ENCODE peak calls at places on chromosomes 13 and 19, in ten cellular contexts. V is uterus; D is OCI-LY7; P is Caco-2; K is small intestine; Z is effector memory CD4-positive, alpha-beta T cell; A is mesenchymal stem cell; G is ascending aorta; R is breast epithelium; F is GM23248. M is an unnamed sample. For H3K4me1, the result is how much of the 10 kb centered on the place peaks cover.

GRCh38 chr19:17775245-17775927 is 19.6 kb upstream of the B3GNT3 start:
- DNase-seq in V (no peak), D (peak), P (peak), K (no peak), Z (no peak), A (peak), G (no peak), R (no peak), F (peak), M (no peak)

GRCh38 chr13:77532983-77533382 is 2.5 kb upstream of the SCEL start:
- DNase-seq in V (no peak), D (no peak), P (no peak), K (no peak), Z (no peak), A (no peak), G (no peak), R (no peak), F (no peak), M (no peak)

GRCh38 chr19:58544591-58545285 is 874 bp downstream of the TRIM28 start:
- DNase-seq in V (no peak), D (peak), P (no peak), K (peak), Z (peak), A (peak), G (no peak), R (no peak), F (peak), M (no peak)

GRCh38 chr19:29805026-29805925 is 6.5 kb upstream of the CCNE1 start:
- DNase-seq in V (no peak), D (no peak), P (no peak), K (no peak), Z (no peak), A (peak), G (no peak), R (no peak), F (peak), M (no peak)

GRCh38 chr19:54256250-54257115 is 590 bp downstream of the LILRB5 start:
- DNase-seq in V (no peak), D (no peak), P (no peak), K (no peak), Z (no peak), A (no peak), G (peak), R (no peak), F (no peak), M (no peak)

GRCh38 chr19:3243851-3244700 is 19.6 kb downstream of the CELF5 start:
- DNase-seq in V (no peak), D (peak), P (peak), K (peak), Z (no peak), A (peak), G (no peak), R (no peak), F (peak), M (no peak)

GRCh38 chr19:32896516-32897214 is 27.1 kb upstream of the SLC7A9 start:
- DNase-seq in V (no peak), D (no peak), P (no peak), K (no peak), Z (no peak), A (no peak), G (no peak), R (no peak), F (no peak), M (no peak)

GRCh38 chr13:91368676-91369425 is 21.4 kb downstream of the MIR17HG start:
- DNase-seq in V (no peak), D (peak), P (no peak), K (no peak), Z (no peak), A (peak), G (no peak), R (no peak), F (peak), M (no peak)

GRCh38 chr19:45414468-45414867 is 8.0 kb downstream of the POLR1G start:
- DNase-seq in V (no peak), D (no peak), P (no peak), K (no peak), Z (no peak), A (no peak), G (no peak), R (no peak), F (no peak), M (no peak)

GRCh38 chr13:104385409-104385808 is 1319.2 kb upstream of the SLC10A2 start:
- DNase-seq in V (no peak), D (no peak), P (no peak), K (no peak), Z (no peak), A (peak), G (no peak), R (no peak), F (peak), M (no peak)

GRCh38 chr19:2865334-2866221 is 1.6 kb upstream of the ZNF556 start:
- DNase-seq in V (no peak), D (no peak), P (no peak), K (no peak), Z (no peak), A (no peak), G (no peak), R (no peak), F (no peak), M (no peak)

GRCh38 chr19:12985049-12985776 is 10.1 kb upstream of the NFIX start:
- DNase-seq in V (no peak), D (no peak), P (peak), K (peak), Z (no peak), A (peak), G (no peak), R (peak), F (peak), M (no peak)

GRCh38 chr13:101415358-101416174 is 742 bp downstream of the NALCN start:
- DNase-seq in V (no peak), D (no peak), P (no peak), K (no peak), Z (no peak), A (no peak), G (no peak), R (no peak), F (peak), M (no peak)

GRCh38 chr19:33832633-33833032 is 36.0 kb downstream of the KCTD15 start:
- DNase-seq in V (no peak), D (no peak), P (no peak), K (no peak), Z (no peak), A (no peak), G (no peak), R (no peak), F (no peak), M (no peak)

GRCh38 chr13:100707818-100708740 is 33.5 kb upstream of the TMTC4 start:
- DNase-seq in V (no peak), D (no peak), P (no peak), K (no peak), Z (no peak), A (no peak), G (no peak), R (no peak), F (no peak), M (no peak)

GRCh38 chr19:30598688-30599087 is 226.5 kb downstream of the ZNF536 start:
- DNase-seq in V (no peak), D (no peak), P (no peak), K (no peak), Z (no peak), A (no peak), G (no peak), R (no peak), F (no peak), M (no peak)

GRCh38 chr13:30423891-30424290 is 1.6 kb downstream of the UBE2L5 start:
- DNase-seq in V (no peak), D (no peak), P (no peak), K (no peak), Z (no peak), A (no peak), G (no peak), R (no peak), F (no peak), M (no peak)

GRCh38 chr13:71210861-71211260 is 656.1 kb downstream of the DACH1 start:
- DNase-seq in V (no peak), D (no peak), P (no peak), K (no peak), Z (no peak), A (no peak), G (no peak), R (no peak), F (no peak), M (no peak)

GRCh38 chr19:46624958-46625661 is at the start of gene PTGIR:
- DNase-seq in V (peak), D (no peak), P (no peak), K (no peak), Z (no peak), A (peak), G (peak), R (no peak), F (peak), M (no peak)

GRCh38 chr13:43881580-43881979 is 1.9 kb downstream of the LACC1 start:
- DNase-seq in V (no peak), D (no peak), P (no peak), K (no peak), Z (no peak), A (no peak), G (no peak), R (no peak), F (no peak), M (no peak)

GRCh38 chr13:85806553-85807175 is 7.4 kb upstream of the SLITRK6 start:
- DNase-seq in V (no peak), D (peak), P (peak), K (peak), Z (no peak), A (peak), G (no peak), R (no peak), F (peak), M (peak)

GRCh38 chr13:39767791-39768564 is 112.5 kb downstream of the COG6 start:
- DNase-seq in V (no peak), D (peak), P (no peak), K (peak), Z (no peak), A (no peak), G (no peak), R (no peak), F (no peak), M (no peak)

GRCh38 chr13:65836066-65836465 is 1394.1 kb downstream of the PCDH9 start:
- DNase-seq in V (no peak), D (no peak), P (no peak), K (no peak), Z (no peak), A (no peak), G (no peak), R (no peak), F (no peak), M (no peak)

GRCh38 chr13:18996627-18997051 is 185.0 kb downstream of the TUBA3C start:
- DNase-seq in V (no peak), D (no peak), P (no peak), K (no peak), Z (no peak), A (no peak), G (no peak), R (no peak), F (peak), M (no peak)

GRCh38 chr19:35539850-35540249 is 5.6 kb upstream of the TMEM147 start:
- DNase-seq in V (no peak), D (no peak), P (no peak), K (no peak), Z (no peak), A (no peak), G (no peak), R (no peak), F (no peak), M (no peak)

GRCh38 chr13:101523732-101524131 is 71.3 kb downstream of the ITGBL1 start:
- DNase-seq in V (no peak), D (no peak), P (no peak), K (no peak), Z (no peak), A (peak), G (peak), R (no peak), F (peak), M (no peak)

GRCh38 chr19:49658566-49659442 is 6.9 kb downstream of the IRF3 start:
- DNase-seq in V (no peak), D (no peak), P (no peak), K (no peak), Z (no peak), A (no peak), G (no peak), R (no peak), F (no peak), M (no peak)

DNA sequence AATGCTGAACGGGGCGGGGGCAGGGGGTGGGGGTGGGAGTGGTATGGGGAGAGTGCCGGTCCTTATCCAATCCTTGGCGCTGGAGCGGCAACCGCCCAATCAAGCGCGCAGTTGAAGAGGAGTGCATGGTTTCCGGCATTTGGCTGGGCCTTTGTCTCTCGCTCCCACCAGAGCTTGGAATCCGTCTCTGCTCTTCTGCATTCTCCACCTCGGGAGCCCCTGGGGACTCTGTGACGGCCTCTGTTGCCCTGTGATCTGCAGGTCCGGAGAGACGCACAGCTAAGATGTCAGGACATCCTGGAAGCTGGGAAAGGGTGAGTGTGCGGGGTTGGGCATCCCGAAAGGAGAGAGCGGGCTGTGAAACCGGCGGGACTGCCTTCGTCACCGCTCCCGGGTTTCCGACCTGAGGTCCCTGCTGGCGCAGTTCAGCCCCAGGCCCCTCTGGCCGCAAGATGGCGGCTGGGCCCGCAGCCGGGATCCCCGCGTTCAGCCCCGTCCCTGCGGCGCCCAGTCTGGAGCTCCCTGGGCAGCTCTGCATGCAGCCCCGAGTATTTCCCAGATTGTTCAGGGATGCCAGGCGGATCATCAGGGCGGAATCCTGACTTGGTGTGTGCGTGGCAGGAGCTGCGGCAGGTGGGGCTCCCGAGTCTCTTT is 53.6 kb upstream of the ZNF254 start:
- DNase-seq in V (peak), D (peak), P (peak), K (peak), Z (peak), A (peak), G (peak), R (peak), F (peak), M (peak)
- H3K4me1 ChIP-seq in V (under half), D (under half), P (under half), K (under half), Z (under half), A (under half), G (under half), R (under half), F (under half), M (under half)

DNA sequence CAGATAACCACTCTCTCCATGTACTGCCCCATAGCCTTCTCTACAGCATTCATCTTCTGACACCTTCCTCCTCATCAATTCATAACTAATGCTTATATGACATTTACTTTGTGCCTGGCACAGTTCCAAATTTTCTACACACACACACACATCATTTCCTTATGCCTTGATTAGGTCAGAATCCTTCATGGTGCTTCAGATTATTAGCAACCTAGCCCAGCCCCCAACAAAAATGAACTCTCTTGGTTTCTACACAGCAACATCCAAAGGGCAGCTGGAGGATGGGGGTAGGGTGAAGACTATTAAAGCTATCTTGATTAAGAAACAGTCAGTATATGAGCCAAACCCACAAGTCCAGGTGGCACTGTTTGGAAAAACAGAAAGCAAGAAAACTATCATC is 3.7 kb downstream of the RUBCNL start:
- DNase-seq in V (no peak), D (peak), P (no peak), K (peak), Z (no peak), A (no peak), G (no peak), R (no peak), F (no peak), M (no peak)
- H3K4me3 ChIP-seq in V (no peak), D (peak), P (no peak), K (no peak), Z (no peak), A (no peak), G (no peak), R (no peak), F (no peak), M (no peak)

GRCh38 chr19:28399187-28399586 is 813.8 kb downstream of the UQCRFS1 start:
- DNase-seq in V (no peak), D (no peak), P (no peak), K (no peak), Z (no peak), A (no peak), G (no peak), R (no peak), F (no peak), M (no peak)

GRCh38 chr19:28397311-28397710 is 815.6 kb downstream of the UQCRFS1 start:
- DNase-seq in V (no peak), D (no peak), P (no peak), K (no peak), Z (no peak), A (no peak), G (no peak), R (no peak), F (peak), M (no peak)

GRCh38 chr19:28396259-28396940 is 816.6 kb downstream of the UQCRFS1 start:
- DNase-seq in V (no peak), D (no peak), P (no peak), K (no peak), Z (no peak), A (no peak), G (no peak), R (no peak), F (no peak), M (no peak)

GRCh38 chr19:28393574-28394336 is 819.2 kb downstream of the UQCRFS1 start:
- DNase-seq in V (no peak), D (peak), P (no peak), K (no peak), Z (no peak), A (no peak), G (no peak), R (no peak), F (peak), M (no peak)

GRCh38 chr19:28394705-28395104 is 818.2 kb downstream of the UQCRFS1 start:
- DNase-seq in V (no peak), D (peak), P (no peak), K (no peak), Z (no peak), A (no peak), G (no peak), R (no peak), F (no peak), M (no peak)
- H3K4me1 ChIP-seq in V (under half), D (under half), P (under half), K (under half), Z (under half), A (under half), G (under half), R (under half), F (under half), M (under half)

DNA sequence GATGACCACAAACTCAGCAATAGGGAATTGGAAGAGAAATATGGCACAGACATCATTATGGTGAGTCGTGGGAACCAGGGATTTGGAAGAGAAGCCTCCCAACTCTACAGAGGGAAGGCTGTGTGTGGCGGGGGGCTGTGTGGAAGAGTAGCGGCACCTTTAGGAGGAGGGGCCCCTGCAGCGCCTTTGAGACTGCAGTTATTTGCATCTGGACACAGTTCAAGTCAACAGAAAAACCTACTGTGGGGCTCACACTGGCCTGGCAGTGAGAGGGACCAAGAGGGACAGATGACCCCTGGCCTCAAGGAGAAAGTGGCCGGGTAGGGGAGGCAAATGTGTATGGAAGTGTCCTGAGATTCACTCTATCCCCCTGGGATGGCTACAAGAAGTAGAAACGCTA is 5.1 kb downstream of the ATP12A start:
- DNase-seq in V (no peak), D (no peak), P (no peak), K (no peak), Z (no peak), A (no peak), G (no peak), R (no peak), F (no peak), M (no peak)
- H3K4me3 ChIP-seq in V (no peak), D (no peak), P (no peak), K (no peak), Z (no peak), A (no peak), G (no peak), R (no peak), F (no peak), M (no peak)

DNA sequence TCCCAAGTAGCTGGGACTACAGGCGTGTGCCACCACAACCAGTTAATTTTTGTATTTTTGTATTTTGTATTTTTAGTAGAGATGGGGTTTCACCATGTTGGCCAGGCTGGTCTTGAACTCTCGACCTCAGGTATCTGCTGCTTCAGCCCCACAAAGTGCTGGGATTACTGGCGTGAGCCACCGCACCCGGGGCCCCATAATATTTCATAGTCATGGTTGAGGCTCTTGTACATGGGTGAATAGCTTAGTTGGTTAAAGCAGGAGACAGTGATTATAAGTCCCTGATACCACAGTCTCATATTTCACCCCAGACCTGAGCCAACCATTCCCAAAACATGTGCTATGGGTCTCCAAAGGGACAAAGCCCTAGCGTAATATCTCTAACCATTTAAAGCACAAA is 26.1 kb downstream of the MBNL2 start:
- DNase-seq in V (no peak), D (no peak), P (no peak), K (no peak), Z (no peak), A (no peak), G (no peak), R (no peak), F (no peak), M (no peak)
- H3K4me1 ChIP-seq in V (under half), D (under half), P (under half), K (under half), Z (under half), A (under half), G (under half), R (under half), F (half or more), M (under half)

GRCh38 chr13:113141591-113141950 is 16.9 kb upstream of the PROZ start:
- DNase-seq in V (no peak), D (no peak), P (no peak), K (no peak), Z (no peak), A (no peak), G (peak), R (no peak), F (no peak), M (no peak)
- H3K4me3 ChIP-seq in V (no peak), D (no peak), P (no peak), K (no peak), Z (no peak), A (no peak), G (no peak), R (no peak), F (no peak), M (no peak)

GRCh38 chr19:5111051-5111450 is 142.1 kb downstream of the KDM4B start:
- DNase-seq in V (no peak), D (no peak), P (no peak), K (no peak), Z (no peak), A (no peak), G (no peak), R (no peak), F (no peak), M (no peak)
- H3K4me1 ChIP-seq in V (under half), D (under half), P (under half), K (under half), Z (under half), A (under half), G (under half), R (under half), F (under half), M (under half)